ENCODE peak calls at places on chromosomes 2 and 18, in four cellular contexts. One of them, this sample, is unnamed. For H4K20me1 and H3K9me2, the result is how much of the 10 kb centered on the place peaks cover.

GRCh38 chr2:211085056-211085680 is 528.8 kb downstream of the CPS1 start:
- DNase-seq in HCT116: peak
- DNase-seq in PC-9: no peak
- DNase-seq in MM.1S: peak
- DNase-seq in this sample: peak

GRCh38 chr2:141957321-141957720 is 173.5 kb downstream of the LRP1B start:
- DNase-seq in HCT116: no peak
- DNase-seq in MM.1S: no peak
- DNase-seq in PC-9: no peak
- DNase-seq in this sample: no peak

GRCh38 chr2:239371726-239372686 is 28.8 kb downstream of the HDAC4 start:
- DNase-seq in MM.1S: no peak
- DNase-seq in HCT116: no peak
- DNase-seq in PC-9: no peak
- DNase-seq in this sample: no peak

GRCh38 chr2:36356990-36357505 is 1.5 kb downstream of the CRIM1 start:
- DNase-seq in PC-9: no peak
- DNase-seq in MM.1S: peak
- DNase-seq in HCT116: no peak
- DNase-seq in this sample: peak

GRCh38 chr2:209592106-209592505 is 168.3 kb downstream of the MAP2 start:
- DNase-seq in HCT116: no peak
- DNase-seq in MM.1S: no peak
- DNase-seq in PC-9: no peak
- DNase-seq in this sample: no peak

GRCh38 chr2:12855508-12855907 is 138.8 kb downstream of the TRIB2 start:
- DNase-seq in HCT116: no peak
- DNase-seq in PC-9: no peak
- DNase-seq in MM.1S: peak
- DNase-seq in this sample: no peak

GRCh38 chr2:233481368-233482142 is 85.0 kb downstream of the USP40 start:
- DNase-seq in MM.1S: no peak
- DNase-seq in HCT116: no peak
- DNase-seq in PC-9: no peak
- DNase-seq in this sample: no peak

GRCh38 chr2:69559696-69560482 is 83.7 kb downstream of the AAK1 start:
- DNase-seq in HCT116: peak
- DNase-seq in PC-9: peak
- DNase-seq in MM.1S: peak
- DNase-seq in this sample: peak

GRCh38 chr2:88117976-88118375 is 9.9 kb downstream of the FABP1 start:
- DNase-seq in MM.1S: no peak
- DNase-seq in PC-9: no peak
- DNase-seq in HCT116: no peak
- DNase-seq in this sample: no peak

GRCh38 chr2:133434962-133435668 is 133.1 kb downstream of the NCKAP5 start:
- DNase-seq in PC-9: no peak
- DNase-seq in HCT116: no peak
- DNase-seq in MM.1S: no peak
- DNase-seq in this sample: peak

GRCh38 chr2:234135750-234136221 is 85.3 kb downstream of the SPP2 start:
- DNase-seq in MM.1S: peak
- DNase-seq in HCT116: peak
- DNase-seq in PC-9: peak
- DNase-seq in this sample: peak

GRCh38 chr2:170434900-170435640 is 257.1 kb downstream of the MYO3B start:
- DNase-seq in HCT116: no peak
- DNase-seq in PC-9: no peak
- DNase-seq in MM.1S: peak
- DNase-seq in this sample: no peak

GRCh38 chr2:63257473-63257872 is 206.8 kb downstream of the OTX1 start:
- DNase-seq in HCT116: no peak
- DNase-seq in PC-9: no peak
- DNase-seq in MM.1S: no peak
- DNase-seq in this sample: no peak

GRCh38 chr2:33900610-33901009 is 301.5 kb upstream of the FAM98A start:
- DNase-seq in PC-9: no peak
- DNase-seq in MM.1S: peak
- DNase-seq in HCT116: no peak
- DNase-seq in this sample: no peak

GRCh38 chr2:168118733-168119518 is 128.5 kb downstream of the STK39 start:
- DNase-seq in PC-9: no peak
- DNase-seq in MM.1S: peak
- DNase-seq in HCT116: peak
- DNase-seq in this sample: peak

GRCh38 chr2:238850096-238850495 is 2.2 kb downstream of the TWIST2 start:
- DNase-seq in HCT116: no peak
- DNase-seq in PC-9: no peak
- DNase-seq in MM.1S: no peak
- DNase-seq in this sample: peak

GRCh38 chr2:143807677-143808076 is 678.5 kb downstream of the ARHGAP15 start:
- DNase-seq in HCT116: no peak
- DNase-seq in MM.1S: no peak
- DNase-seq in PC-9: no peak
- DNase-seq in this sample: peak

GRCh38 chr2:228447266-228447915 is 265.9 kb upstream of the SPHKAP start:
- DNase-seq in PC-9: no peak
- DNase-seq in HCT116: no peak
- DNase-seq in MM.1S: no peak
- DNase-seq in this sample: peak

GRCh38 chr2:39902103-39902502 is 123.0 kb upstream of the THUMPD2 start:
- DNase-seq in MM.1S: no peak
- DNase-seq in PC-9: no peak
- DNase-seq in HCT116: no peak
- DNase-seq in this sample: peak

GRCh38 chr2:175010848-175011254 is 5.7 kb upstream of the CHN1 start:
- DNase-seq in HCT116: no peak
- DNase-seq in MM.1S: no peak
- DNase-seq in PC-9: no peak
- DNase-seq in this sample: no peak

GRCh38 chr2:227881866-227882517 is 10.6 kb downstream of the DAW1 start:
- DNase-seq in MM.1S: peak
- DNase-seq in HCT116: no peak
- DNase-seq in PC-9: no peak
- DNase-seq in this sample: peak

GRCh38 chr2:73935641-73936040 is 9.0 kb downstream of the DGUOK start:
- DNase-seq in MM.1S: no peak
- DNase-seq in PC-9: no peak
- DNase-seq in HCT116: no peak
- DNase-seq in this sample: peak

GRCh38 chr2:43370705-43371104 is 144.3 kb upstream of the ZFP36L2 start:
- DNase-seq in HCT116: no peak
- DNase-seq in PC-9: no peak
- DNase-seq in MM.1S: no peak
- DNase-seq in this sample: no peak

GRCh38 chr2:197883354-197884032 is 79.1 kb downstream of the PLCL1 start:
- DNase-seq in MM.1S: no peak
- DNase-seq in PC-9: no peak
- DNase-seq in HCT116: no peak
- DNase-seq in this sample: peak

GRCh38 chr18:11553098-11553940 is 56.1 kb upstream of the SLC35G4 start:
- DNase-seq in MM.1S: peak
- DNase-seq in PC-9: peak
- DNase-seq in HCT116: peak
- DNase-seq in this sample: peak

GRCh38 chr2:158539176-158539895 is 82.6 kb downstream of the PKP4 start:
- DNase-seq in MM.1S: peak
- DNase-seq in HCT116: peak
- DNase-seq in PC-9: peak
- DNase-seq in this sample: peak

GRCh38 chr2:235807347-235807746 is 313.5 kb downstream of the AGAP1 start:
- DNase-seq in MM.1S: no peak
- DNase-seq in PC-9: no peak
- DNase-seq in HCT116: no peak
- DNase-seq in this sample: no peak

GRCh38 chr2:229178117-229178516 is 93.0 kb downstream of the PID1 start:
- DNase-seq in PC-9: no peak
- DNase-seq in HCT116: no peak
- DNase-seq in MM.1S: no peak
- DNase-seq in this sample: no peak

GRCh38 chr2:147345246-147345645 is 499.6 kb upstream of the ACVR2A start:
- DNase-seq in HCT116: no peak
- DNase-seq in PC-9: no peak
- DNase-seq in MM.1S: no peak
- DNase-seq in this sample: peak

GRCh38 chr2:9775999-9776685 is 67.1 kb upstream of the TAF1B start:
- DNase-seq in MM.1S: no peak
- DNase-seq in PC-9: no peak
- DNase-seq in HCT116: no peak
- DNase-seq in this sample: no peak

GRCh38 chr2:5914831-5915611 is 222.8 kb downstream of the SOX11 start:
- DNase-seq in MM.1S: peak
- DNase-seq in PC-9: no peak
- DNase-seq in HCT116: no peak
- DNase-seq in this sample: peak

GRCh38 chr2:209472386-209472832 is 48.6 kb downstream of the MAP2 start:
- DNase-seq in HCT116: no peak
- DNase-seq in MM.1S: no peak
- DNase-seq in PC-9: peak
- DNase-seq in this sample: peak

GRCh38 chr2:112195167-112195766 is 57.1 kb downstream of the FBLN7 start:
- DNase-seq in HCT116: no peak
- DNase-seq in MM.1S: no peak
- DNase-seq in PC-9: no peak
- DNase-seq in this sample: no peak

GRCh38 chr2:223724831-223725230 is 112.6 kb downstream of the AP1S3 start:
- DNase-seq in HCT116: no peak
- DNase-seq in MM.1S: no peak
- DNase-seq in PC-9: no peak
- DNase-seq in this sample: peak

GRCh38 chr18:13261658-13262357 is 43.2 kb downstream of the LDLRAD4 start:
- DNase-seq in HCT116: no peak
- DNase-seq in MM.1S: no peak
- DNase-seq in PC-9: no peak
- DNase-seq in this sample: no peak

GRCh38 chr18:13258792-13259385 is 40.3 kb downstream of the LDLRAD4 start:
- DNase-seq in MM.1S: no peak
- DNase-seq in PC-9: no peak
- DNase-seq in HCT116: no peak
- DNase-seq in this sample: no peak

GRCh38 chr18:13260114-13260926 is 41.8 kb downstream of the LDLRAD4 start:
- DNase-seq in HCT116: no peak
- DNase-seq in MM.1S: no peak
- DNase-seq in PC-9: no peak
- DNase-seq in this sample: peak

GRCh38 chr18:13260927-13261471 is 42.4 kb downstream of the LDLRAD4 start:
- DNase-seq in PC-9: no peak
- DNase-seq in HCT116: no peak
- DNase-seq in MM.1S: no peak
- DNase-seq in this sample: no peak

DNA sequence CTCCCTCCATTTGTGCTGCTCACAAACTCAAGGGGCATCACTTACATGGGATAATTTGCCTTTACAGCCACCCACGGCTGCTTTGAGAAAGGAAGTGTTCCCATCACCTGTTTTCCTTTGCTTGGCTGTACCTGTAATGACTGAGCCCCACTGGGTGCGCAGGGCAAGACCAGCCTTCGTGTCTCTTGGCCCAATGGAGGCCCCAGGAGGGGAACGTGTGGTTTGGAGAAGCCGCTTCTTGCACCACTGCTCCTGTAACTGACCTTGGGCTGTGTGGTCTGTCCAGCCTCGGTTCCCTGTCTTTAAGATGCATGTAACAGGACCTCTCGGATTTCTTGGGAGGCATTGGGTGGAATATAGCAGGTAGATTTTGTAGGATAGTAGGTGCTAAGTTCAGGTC is 41.1 kb downstream of the LDLRAD4 start:
- DNase-seq in MM.1S: no peak
- DNase-seq in HCT116: no peak
- DNase-seq in PC-9: no peak
- DNase-seq in this sample: no peak
- H4K20me1 ChIP-seq in MM.1S: under half
- H4K20me1 ChIP-seq in HCT116: under half
- H4K20me1 ChIP-seq in PC-9: under half
- H4K20me1 ChIP-seq in this sample: under half

GRCh38 chr18:74147491-74147778 is 199 bp downstream of the FBXO15 start:
- DNase-seq in PC-9: no peak
- DNase-seq in MM.1S: no peak
- DNase-seq in HCT116: no peak
- DNase-seq in this sample: no peak

GRCh38 chr18:74142251-74142650 is 5.4 kb downstream of the FBXO15 start:
- DNase-seq in PC-9: no peak
- DNase-seq in MM.1S: no peak
- DNase-seq in HCT116: no peak
- DNase-seq in this sample: peak

GRCh38 chr18:74148543-74149070 is 284 bp downstream of the TIMM21 start:
- DNase-seq in HCT116: no peak
- DNase-seq in MM.1S: no peak
- DNase-seq in PC-9: no peak
- DNase-seq in this sample: no peak

GRCh38 chr18:74147779-74148542 is at the start of the genes FBXO15 and TIMM21:
- DNase-seq in PC-9: peak
- DNase-seq in HCT116: peak
- DNase-seq in MM.1S: peak
- DNase-seq in this sample: peak

DNA sequence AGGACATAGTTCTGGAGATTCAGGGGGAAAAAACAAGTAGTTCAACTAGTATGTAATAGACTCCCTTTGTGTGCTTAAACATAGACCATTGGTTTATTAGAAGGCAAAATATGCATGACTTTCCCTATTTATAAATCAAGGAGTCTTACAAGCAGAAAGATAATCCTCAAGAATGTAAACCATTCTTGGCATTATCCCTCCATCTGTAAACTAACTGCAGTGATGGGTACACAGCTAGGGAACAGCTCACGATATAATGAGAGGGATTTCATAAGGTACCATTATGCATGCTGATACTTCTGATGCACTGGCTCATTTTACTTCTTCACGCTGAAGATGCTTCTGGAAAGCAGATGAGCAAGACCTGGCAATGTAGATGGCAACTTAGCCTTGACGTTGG is 878 bp downstream of the FBXO15 start:
- DNase-seq in MM.1S: no peak
- DNase-seq in HCT116: no peak
- DNase-seq in PC-9: no peak
- DNase-seq in this sample: peak
- TF ChIP-seq EZH2 in MM.1S: no peak
- TF ChIP-seq EZH2 in HCT116: no peak
- TF ChIP-seq EZH2 in PC-9: no peak
- TF ChIP-seq EZH2 in this sample: no peak

DNA sequence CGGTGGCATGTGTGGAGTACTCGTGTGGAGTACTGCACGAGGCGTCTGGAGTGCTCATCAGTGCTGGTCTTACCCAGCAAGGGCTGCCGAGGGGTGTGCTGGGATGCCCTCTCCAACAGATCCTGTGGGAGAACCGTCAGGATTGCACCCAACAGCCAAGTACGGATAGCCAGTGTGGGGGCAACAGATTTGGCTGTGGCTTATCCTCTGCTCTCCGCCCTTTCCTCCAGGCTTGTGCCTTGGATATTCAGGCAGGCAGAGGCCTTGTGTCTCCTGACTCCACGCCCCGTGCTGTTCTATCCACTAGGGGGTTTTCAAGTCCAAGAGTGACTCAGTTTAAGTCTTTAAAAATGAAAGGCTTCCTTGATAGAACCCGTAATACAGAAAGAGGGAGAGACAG is 321.0 kb upstream of the HS6ST1 start:
- DNase-seq in HCT116: no peak
- DNase-seq in PC-9: no peak
- DNase-seq in MM.1S: no peak
- DNase-seq in this sample: peak
- H3K9me2 ChIP-seq in HCT116: under half
- H3K9me2 ChIP-seq in PC-9: under half
- H3K9me2 ChIP-seq in MM.1S: under half
- H3K9me2 ChIP-seq in this sample: under half

GRCh38 chr18:61948842-61949438 is 56.1 kb upstream of the RNF152 start:
- DNase-seq in PC-9: no peak
- DNase-seq in HCT116: no peak
- DNase-seq in MM.1S: no peak
- DNase-seq in this sample: no peak
- H4K20me1 ChIP-seq in PC-9: under half
- H4K20me1 ChIP-seq in HCT116: under half
- H4K20me1 ChIP-seq in MM.1S: under half
- H4K20me1 ChIP-seq in this sample: under half